ENCODE peak calls at places on chromosome 10, in five cellular contexts. One of them, this sample, is unnamed.

GRCh38 chr10:11213156-11213555 is 195.5 kb downstream of the CELF2 start:
- DNase-seq in transverse colon: no peak
- DNase-seq in dorsolateral prefrontal cortex: no peak
- DNase-seq in kidney tubule cell: no peak
- DNase-seq in K562: no peak
- DNase-seq in this sample: no peak

GRCh38 chr10:27072436-27073114 is 27.7 kb downstream of the ANKRD26 start:
- DNase-seq in K562: peak; percentile 14
- DNase-seq in transverse colon: no peak
- DNase-seq in kidney tubule cell: peak; percentile 1
- DNase-seq in dorsolateral prefrontal cortex: no peak
- DNase-seq in this sample: no peak

GRCh38 chr10:49837096-49837495 is 75.0 kb upstream of the OGDHL start:
- DNase-seq in K562: no peak
- DNase-seq in kidney tubule cell: peak; percentile 88
- DNase-seq in dorsolateral prefrontal cortex: no peak
- DNase-seq in transverse colon: no peak
- DNase-seq in this sample: no peak

GRCh38 chr10:11553773-11554381 is 57.6 kb downstream of the USP6NL start:
- DNase-seq in kidney tubule cell: no peak
- DNase-seq in transverse colon: no peak
- DNase-seq in K562: no peak
- DNase-seq in dorsolateral prefrontal cortex: no peak
- DNase-seq in this sample: no peak

GRCh38 chr10:89502556-89502955 is 32.8 kb downstream of the SLC16A12 start:
- DNase-seq in dorsolateral prefrontal cortex: no peak
- DNase-seq in kidney tubule cell: no peak
- DNase-seq in K562: no peak
- DNase-seq in transverse colon: no peak
- DNase-seq in this sample: no peak

GRCh38 chr10:100735345-100736143 is 9.8 kb upstream of the PAX2 start:
- DNase-seq in K562: no peak
- DNase-seq in kidney tubule cell: peak; percentile 55
- DNase-seq in transverse colon: no peak
- DNase-seq in dorsolateral prefrontal cortex: no peak
- DNase-seq in this sample: no peak

GRCh38 chr10:110571093-110571743 is 3.7 kb downstream of the SMC3 start:
- DNase-seq in kidney tubule cell: no peak
- DNase-seq in dorsolateral prefrontal cortex: no peak
- DNase-seq in transverse colon: no peak
- DNase-seq in K562: no peak
- DNase-seq in this sample: no peak

GRCh38 chr10:69515699-69516547 is 57.3 kb downstream of the NEUROG3 start:
- DNase-seq in kidney tubule cell: peak; percentile 70
- DNase-seq in transverse colon: peak; percentile 77
- DNase-seq in K562: peak; percentile 87
- DNase-seq in dorsolateral prefrontal cortex: peak; percentile 69
- DNase-seq in this sample: peak; percentile 35

GRCh38 chr10:112006831-112007230 is 176.7 kb downstream of the GPAM start:
- DNase-seq in dorsolateral prefrontal cortex: no peak
- DNase-seq in transverse colon: no peak
- DNase-seq in kidney tubule cell: no peak
- DNase-seq in K562: no peak
- DNase-seq in this sample: no peak

GRCh38 chr10:71972746-71973695 is 8.8 kb downstream of the CHST3 start:
- DNase-seq in transverse colon: no peak
- DNase-seq in dorsolateral prefrontal cortex: no peak
- DNase-seq in K562: no peak
- DNase-seq in kidney tubule cell: no peak
- DNase-seq in this sample: no peak

GRCh38 chr10:27390681-27391080 is 113.4 kb upstream of the RAB18 start:
- DNase-seq in kidney tubule cell: no peak
- DNase-seq in transverse colon: no peak
- DNase-seq in K562: no peak
- DNase-seq in dorsolateral prefrontal cortex: no peak
- DNase-seq in this sample: no peak

GRCh38 chr10:71075066-71075758 is 137.2 kb upstream of the UNC5B start:
- DNase-seq in kidney tubule cell: no peak
- DNase-seq in K562: no peak
- DNase-seq in dorsolateral prefrontal cortex: no peak
- DNase-seq in transverse colon: no peak
- DNase-seq in this sample: no peak

GRCh38 chr10:72426982-72427381 is 72.3 kb upstream of the DNAJB12 start:
- DNase-seq in K562: no peak
- DNase-seq in kidney tubule cell: no peak
- DNase-seq in transverse colon: no peak
- DNase-seq in dorsolateral prefrontal cortex: no peak
- DNase-seq in this sample: peak; percentile 22

GRCh38 chr10:43044444-43045245 is 32.2 kb upstream of the RET start:
- DNase-seq in kidney tubule cell: no peak
- DNase-seq in dorsolateral prefrontal cortex: no peak
- DNase-seq in transverse colon: peak; percentile 25
- DNase-seq in K562: no peak
- DNase-seq in this sample: no peak

GRCh38 chr10:18216482-18216881 is 76.3 kb downstream of the CACNB2 start:
- DNase-seq in K562: no peak
- DNase-seq in dorsolateral prefrontal cortex: peak; percentile 36
- DNase-seq in transverse colon: no peak
- DNase-seq in kidney tubule cell: peak; percentile 20
- DNase-seq in this sample: peak; percentile 40

GRCh38 chr10:69123306-69123746 is 652 bp upstream of the VPS26A start:
- DNase-seq in kidney tubule cell: peak; percentile 70
- DNase-seq in transverse colon: peak; percentile 65
- DNase-seq in dorsolateral prefrontal cortex: peak; percentile 33
- DNase-seq in K562: peak; percentile 37
- DNase-seq in this sample: peak; percentile 63

GRCh38 chr10:100739516-100740368 is 5.6 kb upstream of the PAX2 start:
- DNase-seq in kidney tubule cell: peak; percentile 93
- DNase-seq in transverse colon: no peak
- DNase-seq in K562: no peak
- DNase-seq in dorsolateral prefrontal cortex: no peak
- DNase-seq in this sample: no peak

GRCh38 chr10:60964257-60965235 is 20.6 kb upstream of the RHOBTB1 start:
- DNase-seq in transverse colon: peak; percentile 71
- DNase-seq in dorsolateral prefrontal cortex: peak; percentile 67
- DNase-seq in kidney tubule cell: peak; percentile 88
- DNase-seq in K562: peak; percentile 71
- DNase-seq in this sample: peak; percentile 66

GRCh38 chr10:77542860-77543259 is 94.7 kb downstream of the KCNMA1 start:
- DNase-seq in dorsolateral prefrontal cortex: no peak
- DNase-seq in transverse colon: no peak
- DNase-seq in K562: no peak
- DNase-seq in kidney tubule cell: no peak
- DNase-seq in this sample: no peak

GRCh38 chr10:13224210-13224995 is 9.8 kb downstream of the UCMA start:
- DNase-seq in K562: no peak
- DNase-seq in dorsolateral prefrontal cortex: no peak
- DNase-seq in transverse colon: no peak
- DNase-seq in kidney tubule cell: no peak
- DNase-seq in this sample: no peak

GRCh38 chr10:29658984-29659769 is 24.4 kb upstream of the SVIL start:
- DNase-seq in transverse colon: peak; percentile 29
- DNase-seq in K562: no peak
- DNase-seq in kidney tubule cell: peak; percentile 100
- DNase-seq in dorsolateral prefrontal cortex: no peak
- DNase-seq in this sample: no peak

GRCh38 chr10:62038609-62039190 is 137.2 kb downstream of the ARID5B start:
- DNase-seq in dorsolateral prefrontal cortex: peak; percentile 71
- DNase-seq in transverse colon: peak; percentile 85
- DNase-seq in kidney tubule cell: peak; percentile 75
- DNase-seq in K562: peak; percentile 57
- DNase-seq in this sample: peak; percentile 60

GRCh38 chr10:79588800-79589199 is 21.9 kb upstream of the SFTPA1 start:
- DNase-seq in kidney tubule cell: no peak
- DNase-seq in dorsolateral prefrontal cortex: no peak
- DNase-seq in transverse colon: no peak
- DNase-seq in K562: no peak
- DNase-seq in this sample: no peak

GRCh38 chr10:6047326-6047611 is 14.9 kb downstream of the IL2RA start:
- DNase-seq in K562: no peak
- DNase-seq in transverse colon: no peak
- DNase-seq in dorsolateral prefrontal cortex: no peak
- DNase-seq in kidney tubule cell: no peak
- DNase-seq in this sample: no peak

GRCh38 chr10:119219747-119220320 is 12.5 kb downstream of the GRK5 start:
- DNase-seq in transverse colon: no peak
- DNase-seq in kidney tubule cell: no peak
- DNase-seq in K562: no peak
- DNase-seq in dorsolateral prefrontal cortex: no peak
- DNase-seq in this sample: no peak

GRCh38 chr10:101394522-101395133 is 40.7 kb downstream of the BTRC start:
- DNase-seq in K562: no peak
- DNase-seq in transverse colon: no peak
- DNase-seq in dorsolateral prefrontal cortex: no peak
- DNase-seq in kidney tubule cell: peak; percentile 11
- DNase-seq in this sample: no peak

GRCh38 chr10:30694492-30695228 is 65.1 kb upstream of the LYZL2 start:
- DNase-seq in K562: no peak
- DNase-seq in dorsolateral prefrontal cortex: no peak
- DNase-seq in transverse colon: no peak
- DNase-seq in kidney tubule cell: no peak
- DNase-seq in this sample: no peak

GRCh38 chr10:69451784-69452251 is 553 bp downstream of the TSPAN15 start:
- DNase-seq in kidney tubule cell: peak; percentile 56
- DNase-seq in transverse colon: peak; percentile 84
- DNase-seq in dorsolateral prefrontal cortex: no peak
- DNase-seq in K562: no peak
- DNase-seq in this sample: no peak

GRCh38 chr10:102660891-102661613 is 16.8 kb downstream of the TRIM8 start:
- DNase-seq in K562: peak; percentile 71
- DNase-seq in kidney tubule cell: peak; percentile 28
- DNase-seq in transverse colon: peak; percentile 84
- DNase-seq in dorsolateral prefrontal cortex: no peak
- DNase-seq in this sample: peak; percentile 48

GRCh38 chr10:11858093-11858492 is 34.9 kb downstream of the PROSER2 start:
- DNase-seq in K562: no peak
- DNase-seq in dorsolateral prefrontal cortex: no peak
- DNase-seq in transverse colon: no peak
- DNase-seq in kidney tubule cell: no peak
- DNase-seq in this sample: no peak

GRCh38 chr10:63260860-63261251 is 127.7 kb downstream of the NRBF2 start:
- DNase-seq in K562: no peak
- DNase-seq in transverse colon: no peak
- DNase-seq in dorsolateral prefrontal cortex: no peak
- DNase-seq in kidney tubule cell: peak; percentile 52
- DNase-seq in this sample: no peak

GRCh38 chr10:62972103-62972502 is 155.9 kb upstream of the EGR2 start:
- DNase-seq in kidney tubule cell: no peak
- DNase-seq in K562: no peak
- DNase-seq in transverse colon: no peak
- DNase-seq in dorsolateral prefrontal cortex: no peak
- DNase-seq in this sample: no peak

GRCh38 chr10:81403451-81403850 is 471.5 kb upstream of the NRG3 start:
- DNase-seq in dorsolateral prefrontal cortex: no peak
- DNase-seq in transverse colon: no peak
- DNase-seq in kidney tubule cell: peak; percentile 59
- DNase-seq in K562: no peak
- DNase-seq in this sample: no peak

GRCh38 chr10:124705021-124705740 is 39.0 kb downstream of the FAM53B start:
- DNase-seq in transverse colon: no peak
- DNase-seq in kidney tubule cell: no peak
- DNase-seq in dorsolateral prefrontal cortex: no peak
- DNase-seq in K562: no peak
- DNase-seq in this sample: peak; percentile 28

GRCh38 chr10:45315508-45315907 is at the start of gene OR13A1:
- DNase-seq in K562: no peak
- DNase-seq in dorsolateral prefrontal cortex: no peak
- DNase-seq in transverse colon: no peak
- DNase-seq in kidney tubule cell: no peak
- DNase-seq in this sample: no peak

GRCh38 chr10:16965740-16966447 is 148.7 kb upstream of the RSU1 start:
- DNase-seq in transverse colon: peak; percentile 21
- DNase-seq in K562: no peak
- DNase-seq in dorsolateral prefrontal cortex: no peak
- DNase-seq in kidney tubule cell: peak; percentile 99
- DNase-seq in this sample: no peak

This sample was measured in hippocampal formation.